ENCODE peak calls at places on chromosome 4, in five cellular contexts. O is HCEC 1CT, N is HFFc6, B is ACHN, Y is HCT116. P is an unnamed sample.
A peak's percentile ranks its signal among the peaks of the same experiment; 100 is the strongest.

GRCh38 chr4:985123-985830 is 1.6 kb upstream of the IDUA start:
- DNase-seq in O (no peak), N (no peak), B (no peak), Y (no peak), P (peak; percentile 81)

GRCh38 chr4:174873931-174874330 is 44.2 kb upstream of the ADAM29 start:
- DNase-seq in O (peak; percentile 10), N (no peak), B (peak; percentile 47), Y (peak; percentile 4), P (no peak)

GRCh38 chr4:131091896-131092295 is 1995.9 kb downstream of the C4orf33 start:
- DNase-seq in O (peak; percentile 58), N (peak; percentile 57), B (peak; percentile 40), Y (peak; percentile 48), P (peak; percentile 4)

GRCh38 chr4:187184513-187184912 is 460.9 kb upstream of the FAT1 start:
- DNase-seq in O (no peak), N (no peak), B (no peak), Y (no peak), P (no peak)

GRCh38 chr4:43132010-43132582 is 239.6 kb downstream of the GRXCR1 start:
- DNase-seq in O (peak; percentile 2), N (peak; percentile 28), B (peak; percentile 57), Y (peak; percentile 8), P (peak; percentile 62)

GRCh38 chr4:141763373-141763772 is 127.0 kb downstream of the IL15 start:
- DNase-seq in O (no peak), N (no peak), B (no peak), Y (no peak), P (no peak)

GRCh38 chr4:2303121-2303685 is 41.3 kb upstream of the MXD4 start:
- DNase-seq in O (no peak), N (no peak), B (no peak), Y (no peak), P (no peak)

GRCh38 chr4:13543648-13544555 is at the start of gene NKX3-2:
- DNase-seq in O (peak; percentile 34), N (no peak), B (peak; percentile 36), Y (no peak), P (peak; percentile 17)

GRCh38 chr4:98919996-98920395 is 8.9 kb downstream of the EIF4E start:
- DNase-seq in O (no peak), N (peak; percentile 28), B (no peak), Y (no peak), P (no peak)

GRCh38 chr4:8540586-8540985 is 39.6 kb upstream of the GPR78 start:
- DNase-seq in O (no peak), N (no peak), B (no peak), Y (no peak), P (no peak)

GRCh38 chr4:636628-636950 is 11.2 kb downstream of the PDE6B start:
- DNase-seq in O (no peak), N (no peak), B (no peak), Y (no peak), P (no peak)

GRCh38 chr4:172143605-172144314 is 330.6 kb downstream of the GALNTL6 start:
- DNase-seq in O (no peak), N (no peak), B (no peak), Y (no peak), P (peak; percentile 22)

GRCh38 chr4:165131247-165131832 is 18.7 kb upstream of the TMEM192 start:
- DNase-seq in O (peak; percentile 42), N (peak; percentile 48), B (peak; percentile 62), Y (peak; percentile 46), P (peak; percentile 42)

GRCh38 chr4:108971473-108971872 is 208.6 kb upstream of the ETNPPL start:
- DNase-seq in O (no peak), N (no peak), B (no peak), Y (no peak), P (no peak)

GRCh38 chr4:168585168-168586091 is 88.6 kb downstream of the PALLD start:
- DNase-seq in O (peak; percentile 62), N (peak; percentile 55), B (peak; percentile 74), Y (peak; percentile 63), P (peak; percentile 26)

GRCh38 chr4:132683957-132684356 is 465.1 kb upstream of the PCDH10 start:
- DNase-seq in O (no peak), N (no peak), B (no peak), Y (no peak), P (no peak)

GRCh38 chr4:156952078-156952759 is 19.4 kb downstream of the PDGFC start:
- DNase-seq in O (no peak), N (no peak), B (no peak), Y (no peak), P (no peak)

GRCh38 chr4:119564106-119564505 is 64.5 kb downstream of the PDE5A start:
- DNase-seq in O (no peak), N (no peak), B (no peak), Y (no peak), P (no peak)

GRCh38 chr4:76784237-76784636 is 113.7 kb downstream of the SOWAHB start:
- DNase-seq in O (no peak), N (no peak), B (peak; percentile 18), Y (no peak), P (peak; percentile 6)

GRCh38 chr4:86331362-86331761 is 28.5 kb downstream of the MAPK10 start:
- DNase-seq in O (no peak), N (no peak), B (no peak), Y (no peak), P (no peak)

GRCh38 chr4:531721-532565 is 32.9 kb downstream of the PIGG start:
- DNase-seq in O (no peak), N (no peak), B (no peak), Y (no peak), P (no peak)

GRCh38 chr4:182938213-182938645 is 21.0 kb upstream of the DCTD start:
- DNase-seq in O (peak; percentile 33), N (peak; percentile 60), B (peak; percentile 68), Y (peak; percentile 73), P (peak; percentile 71)

GRCh38 chr4:138616775-138617174 is 374.6 kb upstream of the SLC7A11 start:
- DNase-seq in O (no peak), N (no peak), B (no peak), Y (no peak), P (no peak)

GRCh38 chr4:165328708-165329107 is 1.2 kb downstream of the MSMO1 start:
- DNase-seq in O (no peak), N (no peak), B (no peak), Y (no peak), P (peak; percentile 24)

GRCh38 chr4:123832173-123833026 is 435.8 kb downstream of the SPRY1 start:
- DNase-seq in O (peak; percentile 95), N (peak; percentile 97), B (peak; percentile 93), Y (no peak), P (no peak)

GRCh38 chr4:2963185-2964076 is at the start of the genes GRK4 and NOP14:
- DNase-seq in O (peak; percentile 94), N (peak; percentile 97), B (peak; percentile 97), Y (peak; percentile 93), P (peak; percentile 99)

GRCh38 chr4:76689079-76689817 is 208.7 kb downstream of the SOWAHB start:
- DNase-seq in O (no peak), N (peak; percentile 13), B (peak; percentile 50), Y (peak; percentile 18), P (peak; percentile 2)

GRCh38 chr4:74999714-75000309 is 66.9 kb downstream of the PARM1 start:
- DNase-seq in O (no peak), N (no peak), B (no peak), Y (no peak), P (no peak)

GRCh38 chr4:113455081-113455480 is 306.5 kb downstream of the CAMK2D start:
- DNase-seq in O (no peak), N (no peak), B (no peak), Y (no peak), P (no peak)

GRCh38 chr4:152534541-152535231 is 1.2 kb downstream of the FBXW7 start:
- DNase-seq in O (peak; percentile 2), N (no peak), B (peak; percentile 43), Y (no peak), P (peak; percentile 61)

GRCh38 chr4:123035239-123035638 is 112.8 kb upstream of the NUDT6 start:
- DNase-seq in O (no peak), N (no peak), B (no peak), Y (no peak), P (no peak)

GRCh38 chr4:25913056-25913850 is 767 bp upstream of the SMIM20 start:
- DNase-seq in O (no peak), N (no peak), B (peak; percentile 3), Y (no peak), P (no peak)

GRCh38 chr4:71772592-71772991 is 11.3 kb downstream of the GC start:
- DNase-seq in O (no peak), N (no peak), B (peak; percentile 14), Y (no peak), P (no peak)

GRCh38 chr4:30495261-30496050 is 224.7 kb upstream of the PCDH7 start:
- DNase-seq in O (no peak), N (no peak), B (no peak), Y (no peak), P (no peak)

GRCh38 chr4:80307183-80307735 is 28.3 kb upstream of the CFAP299 start:
- DNase-seq in O (peak; percentile 44), N (no peak), B (peak; percentile 8), Y (no peak), P (no peak)

GRCh38 chr4:87188932-87189331 is 31.5 kb downstream of the KLHL8 start:
- DNase-seq in O (no peak), N (peak; percentile 10), B (no peak), Y (no peak), P (no peak)

GRCh38 chr4:173095022-173095421 is 73.6 kb upstream of the GALNT7 start:
- DNase-seq in O (no peak), N (no peak), B (no peak), Y (no peak), P (no peak)